ENCODE peak calls at places on chromosomes 16 and 17, in seven cellular contexts. D is heart left ventricle, A is body of pancreas, O is tibial nerve, R is transverse colon, U is NB4, P is testis. H is an unnamed sample.

GRCh38 chr16:65068151-65068740 is 53.6 kb downstream of the CDH11 start:
- DNase-seq in D (no peak), A (no peak), O (no peak), R (no peak), U (no peak), P (no peak), H (no peak)

GRCh38 chr17:13702266-13702665 is 100.5 kb upstream of the HS3ST3A1 start:
- DNase-seq in D (no peak), A (no peak), O (no peak), R (no peak), U (no peak), P (no peak), H (no peak)

GRCh38 chr16:27405546-27406451 is 3.8 kb downstream of the IL21R start:
- DNase-seq in D (no peak), A (no peak), O (no peak), R (no peak), U (no peak), P (no peak), H (no peak)

GRCh38 chr17:63150994-63151464 is 185.0 kb downstream of the TANC2 start:
- DNase-seq in D (no peak), A (no peak), O (no peak), R (no peak), U (no peak), P (no peak), H (no peak)

GRCh38 chr17:4043862-4044261 is 79.6 kb upstream of the ATP2A3 start:
- DNase-seq in D (no peak), A (no peak), O (no peak), R (peak), U (no peak), P (no peak), H (no peak)

GRCh38 chr17:40901981-40902862 is 17.2 kb upstream of the KRT20 start:
- DNase-seq in D (no peak), A (no peak), O (no peak), R (peak), U (no peak), P (no peak), H (no peak)

GRCh38 chr17:3697157-3697515 is 1.2 kb upstream of the P2RX5 start:
- DNase-seq in D (no peak), A (no peak), O (no peak), R (no peak), U (no peak), P (no peak), H (no peak)

GRCh38 chr16:66650707-66651473 is 45.7 kb downstream of the CMTM4 start:
- DNase-seq in D (peak), A (peak), O (peak), R (peak), U (peak), P (peak), H (peak)

GRCh38 chr17:5499790-5500189 is 13.4 kb downstream of the MIS12 start:
- DNase-seq in D (no peak), A (no peak), O (no peak), R (no peak), U (no peak), P (no peak), H (no peak)

GRCh38 chr17:63984206-63984605 is 11.5 kb upstream of the SCN4A start:
- DNase-seq in D (no peak), A (no peak), O (no peak), R (no peak), U (no peak), P (no peak), H (no peak)

GRCh38 chr16:23174622-23175021 is 7.9 kb upstream of the SCNN1G start:
- DNase-seq in D (no peak), A (no peak), O (no peak), R (no peak), U (peak), P (no peak), H (no peak)

GRCh38 chr16:67082100-67082499 is 27.6 kb upstream of the PHAF1 start:
- DNase-seq in D (no peak), A (no peak), O (no peak), R (no peak), U (no peak), P (no peak), H (no peak)

GRCh38 chr16:87839542-87840461 is 29.5 kb downstream of the SLC7A5 start:
- DNase-seq in D (no peak), A (no peak), O (no peak), R (no peak), U (no peak), P (no peak), H (no peak)

GRCh38 chr17:38798614-38799500 is 499 bp downstream of the PIP4K2B start:
- DNase-seq in D (peak), A (peak), O (peak), R (peak), U (peak), P (peak), H (no peak)

GRCh38 chr16:322476-323143 is 29.9 kb downstream of the AXIN1 start:
- DNase-seq in D (no peak), A (no peak), O (no peak), R (no peak), U (no peak), P (no peak), H (no peak)

GRCh38 chr17:76527430-76528111 is 9.9 kb downstream of the CYGB start:
- DNase-seq in D (peak), A (peak), O (peak), R (peak), U (no peak), P (peak), H (no peak)

GRCh38 chr17:40097931-40098845 is 2.2 kb downstream of the NR1D1 start:
- DNase-seq in D (peak), A (peak), O (peak), R (peak), U (peak), P (peak), H (peak)

GRCh38 chr16:21302898-21303528 is 24.9 kb upstream of the CRYM start:
- DNase-seq in D (no peak), A (no peak), O (no peak), R (peak), U (peak), P (no peak), H (no peak)

GRCh38 chr16:27624154-27625049 is 74.5 kb downstream of the KATNIP start:
- DNase-seq in D (no peak), A (no peak), O (no peak), R (peak), U (no peak), P (no peak), H (no peak)

GRCh38 chr17:73203135-73203787 is 10.4 kb downstream of the COG1 start:
- DNase-seq in D (peak), A (peak), O (no peak), R (peak), U (no peak), P (no peak), H (no peak)

GRCh38 chr17:15412606-15413005 is 54.8 kb downstream of the CDRT4 start:
- DNase-seq in D (no peak), A (no peak), O (no peak), R (no peak), U (no peak), P (no peak), H (no peak)

GRCh38 chr17:15411556-15412198 is 55.7 kb downstream of the CDRT4 start:
- DNase-seq in D (peak), A (no peak), O (peak), R (no peak), U (peak), P (peak), H (no peak)

GRCh38 chr17:15408803-15409202 is 58.6 kb downstream of the CDRT4 start:
- DNase-seq in D (no peak), A (no peak), O (no peak), R (no peak), U (no peak), P (no peak), H (no peak)

GRCh38 chr17:15413101-15413750 is 54.2 kb downstream of the CDRT4 start:
- DNase-seq in D (no peak), A (no peak), O (no peak), R (no peak), U (no peak), P (no peak), H (no peak)

GRCh38 chr17:15409721-15410247 is 57.6 kb downstream of the CDRT4 start:
- DNase-seq in D (peak), A (peak), O (peak), R (peak), U (no peak), P (peak), H (no peak)
- H3K4me3 ChIP-seq in D (peak), A (no peak), O (peak), R (no peak), U (no peak), P (no peak), H (no peak)

GRCh38 chr17:16952401-16952800 is 19.5 kb downstream of the TNFRSF13B start:
- DNase-seq in D (no peak), A (no peak), O (no peak), R (no peak), U (no peak), P (peak), H (no peak)
- TF ChIP-seq POLR2A in D (no peak), A (no peak), O (no peak), R (no peak), U (no peak), P (no peak), H (no peak)

GRCh38 chr17:29140051-29140582 is 40.1 kb downstream of the MYO18A start:
- DNase-seq in D (peak), A (peak), O (peak), R (peak), U (peak), P (peak), H (peak)
- H3K4me3 ChIP-seq in D (peak), A (no peak), O (peak), R (peak), U (peak), P (no peak), H (peak)

GRCh38 chr17:17966399-17966798 is 5.8 kb downstream of the TOM1L2 start:
- DNase-seq in D (no peak), A (no peak), O (no peak), R (no peak), U (no peak), P (no peak), H (no peak)

GRCh38 chr17:17972126-17972951 is at the start of the genes DRC3 and TOM1L2:
- DNase-seq in D (peak), A (peak), O (peak), R (peak), U (peak), P (peak), H (peak)

GRCh38 chr17:17972952-17973254 is 241 bp downstream of the DRC3 start:
- DNase-seq in D (no peak), A (no peak), O (no peak), R (no peak), U (no peak), P (no peak), H (no peak)

GRCh38 chr17:17971431-17972125 is 622 bp downstream of the TOM1L2 start:
- DNase-seq in D (peak), A (peak), O (no peak), R (peak), U (no peak), P (peak), H (peak)

GRCh38 chr17:17970699-17971430 is 1.3 kb downstream of the TOM1L2 start:
- DNase-seq in D (no peak), A (no peak), O (no peak), R (no peak), U (no peak), P (no peak), H (no peak)
- TF ChIP-seq POLR2A in D (no peak), A (no peak), O (no peak), R (no peak), U (no peak), P (no peak), H (no peak)

GRCh38 chr17:68515238-68515637 is 3.0 kb downstream of the PRKAR1A start:
- DNase-seq in D (peak), A (no peak), O (no peak), R (no peak), U (no peak), P (peak), H (no peak)
- H3K4me3 ChIP-seq in D (peak), A (no peak), O (peak), R (no peak), U (peak), P (peak), H (no peak)

GRCh38 chr16:84699712-84700517 is at the start of gene USP10:
- DNase-seq in D (peak), A (peak), O (peak), R (peak), U (peak), P (peak), H (peak)
- TF ChIP-seq POLR2A in D (peak), A (peak), O (peak), R (peak), U (peak), P (no peak), H (peak)

DNA sequence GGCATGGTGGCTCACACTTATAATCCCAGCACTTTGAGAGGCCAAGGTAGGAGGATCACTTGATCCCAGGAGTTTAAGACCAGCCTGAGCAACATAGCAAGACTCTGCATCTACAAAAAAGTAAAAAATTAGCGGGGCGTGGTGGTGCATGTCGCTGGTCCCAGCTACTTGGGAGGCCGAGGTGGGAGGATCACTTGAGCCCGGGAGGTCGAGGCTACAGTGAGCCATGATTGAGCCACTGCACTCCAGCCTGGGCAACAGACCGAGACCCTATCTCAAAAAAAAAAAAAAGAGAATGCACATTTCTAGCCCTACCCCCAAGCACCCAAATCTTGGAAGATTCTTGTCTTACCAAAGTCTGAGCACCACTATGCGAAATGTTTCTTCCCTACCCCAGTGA is 15.6 kb upstream of the RHOT1 start:
- DNase-seq in D (no peak), A (no peak), O (no peak), R (no peak), U (no peak), P (no peak), H (no peak)
- H3K4me3 ChIP-seq in D (peak), A (no peak), O (peak), R (no peak), U (no peak), P (no peak), H (no peak)

GRCh38 chr17:32126325-32126724 is 16.0 kb upstream of the RHOT1 start:
- DNase-seq in D (no peak), A (no peak), O (no peak), R (no peak), U (no peak), P (no peak), H (no peak)

GRCh38 chr17:32123782-32124181 is 18.5 kb upstream of the RHOT1 start:
- DNase-seq in D (no peak), A (no peak), O (no peak), R (no peak), U (no peak), P (no peak), H (no peak)

GRCh38 chr17:32124985-32125847 is 17.1 kb upstream of the RHOT1 start:
- DNase-seq in D (no peak), A (no peak), O (no peak), R (no peak), U (no peak), P (no peak), H (peak)

GRCh38 chr17:32125848-32126153 is 16.5 kb upstream of the RHOT1 start:
- DNase-seq in D (no peak), A (no peak), O (no peak), R (no peak), U (no peak), P (no peak), H (no peak)

DNA sequence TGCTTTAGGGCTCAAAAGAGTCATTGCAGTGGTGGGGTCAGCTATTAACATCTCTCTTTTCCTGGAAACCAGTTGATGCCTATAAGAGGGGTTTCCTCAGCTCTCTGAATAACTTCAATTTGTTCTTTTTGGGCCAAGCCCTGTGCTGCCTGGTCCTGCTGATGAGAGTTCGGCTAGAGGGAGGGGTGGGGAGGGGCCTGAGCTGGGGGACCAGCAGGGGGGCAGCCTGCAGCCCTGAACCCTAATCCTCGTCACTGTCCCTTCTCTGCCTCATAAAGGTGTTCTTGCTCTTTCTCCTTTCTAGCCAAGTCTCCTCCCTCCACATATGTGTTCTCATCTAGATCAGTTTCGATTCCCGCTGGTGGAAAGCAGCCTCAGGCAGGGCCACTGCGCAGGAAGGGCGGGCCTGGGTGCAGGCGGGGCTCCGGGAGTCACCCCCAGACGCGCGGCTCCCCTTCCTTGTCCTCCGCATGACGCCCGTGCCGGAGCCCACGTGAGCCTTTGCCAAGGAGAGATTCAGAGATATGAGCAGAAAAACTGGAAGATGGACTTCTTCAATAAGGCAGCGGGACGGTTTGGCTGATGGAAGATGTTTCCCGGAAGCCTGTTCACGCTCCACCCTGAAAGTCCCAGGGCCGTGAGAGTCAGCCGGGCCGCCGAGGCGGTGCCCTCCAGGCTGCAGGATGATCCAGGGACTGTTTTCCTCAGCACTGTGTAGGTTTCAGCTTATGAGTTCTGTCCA is 15.0 kb upstream of the RHOT1 start:
- DNase-seq in D (peak), A (peak), O (peak), R (peak), U (peak), P (peak), H (peak)
- TF ChIP-seq POLR2A in D (peak), A (peak), O (peak), R (peak), U (peak), P (no peak), H (peak)

GRCh38 chr17:48551601-48552452 is 6.9 kb upstream of the HOXB2 start:
- DNase-seq in D (no peak), A (no peak), O (no peak), R (no peak), U (no peak), P (no peak), H (no peak)
- H3K4me3 ChIP-seq in D (no peak), A (no peak), O (no peak), R (no peak), U (no peak), P (no peak), H (no peak)